ENCODE peak calls at places on chromosomes 6 and 20, in six cellular contexts. L, F, G, N, X and T are unnamed samples.

GRCh38 chr6:46652603-46653438 is at the start of the genes CYP39A1 and SLC25A27:
- DNase-seq in N (peak; percentile 94), X (peak; percentile 88), G (peak; percentile 90), F (peak; percentile 96), L (peak; percentile 90), T (no peak)

GRCh38 chr6:152378154-152378553 is 259.0 kb downstream of the SYNE1 start:
- DNase-seq in X (no peak), L (no peak), G (no peak), N (no peak), F (no peak), T (no peak)

GRCh38 chr6:89793586-89793985 is 26.0 kb downstream of the MDN1 start:
- DNase-seq in G (no peak), L (no peak), N (no peak), X (no peak), F (no peak), T (no peak)

GRCh38 chr20:24752612-24753011 is 196.5 kb upstream of the CST7 start:
- DNase-seq in F (no peak), N (no peak), L (no peak), X (no peak), G (no peak), T (no peak)

GRCh38 chr6:170529839-170530520 is 23.1 kb downstream of the PSMB1 start:
- DNase-seq in N (peak; percentile 77), L (peak; percentile 74), F (peak; percentile 83), G (peak; percentile 69), X (peak; percentile 50), T (peak; percentile 15)

GRCh38 chr6:140029551-140029950 is 655.1 kb upstream of the CITED2 start:
- DNase-seq in X (no peak), G (no peak), N (no peak), L (no peak), F (no peak), T (no peak)

GRCh38 chr20:41063442-41063841 is 34.8 kb downstream of the TOP1 start:
- DNase-seq in X (no peak), G (no peak), N (no peak), F (no peak), L (no peak), T (no peak)

GRCh38 chr6:6331393-6331792 is 10.9 kb upstream of the F13A1 start:
- DNase-seq in G (no peak), N (no peak), L (no peak), F (no peak), X (no peak), T (no peak)

GRCh38 chr20:58048096-58048702 is 180.3 kb downstream of the ANKRD60 start:
- DNase-seq in L (no peak), N (peak; percentile 28), F (no peak), X (no peak), G (no peak), T (peak; percentile 29)

GRCh38 chr6:69696273-69696672 is 100.5 kb downstream of the LMBRD1 start:
- DNase-seq in L (no peak), N (no peak), X (no peak), G (no peak), F (no peak), T (no peak)

GRCh38 chr20:33733654-33734576 is 2.1 kb downstream of the ZNF341 start:
- DNase-seq in F (peak; percentile 32), L (no peak), N (no peak), X (no peak), G (no peak), T (peak; percentile 52)

GRCh38 chr6:123994168-123994567 is 190.5 kb downstream of the NKAIN2 start:
- DNase-seq in X (no peak), G (no peak), N (no peak), L (no peak), F (no peak), T (no peak)

GRCh38 chr6:49939993-49940498 is 23.9 kb downstream of the DEFB114 start:
- DNase-seq in N (peak; percentile 48), L (no peak), F (no peak), G (no peak), X (no peak), T (no peak)

GRCh38 chr6:140011537-140011936 is 637.1 kb upstream of the CITED2 start:
- DNase-seq in N (no peak), L (no peak), G (no peak), F (no peak), X (no peak), T (no peak)

GRCh38 chr20:25042531-25043498 is 15.1 kb downstream of the ACSS1 start:
- DNase-seq in X (no peak), F (peak; percentile 59), L (no peak), G (no peak), N (no peak), T (no peak)

GRCh38 chr6:143726015-143726647 is 48.4 kb downstream of the PHACTR2 start:
- DNase-seq in N (no peak), G (no peak), X (no peak), L (no peak), F (no peak), T (no peak)

GRCh38 chr6:15776458-15776980 is 113.7 kb upstream of the DTNBP1 start:
- DNase-seq in F (no peak), G (no peak), L (no peak), X (no peak), N (no peak), T (no peak)

GRCh38 chr6:159691133-159691962 is 1.7 kb downstream of the SOD2 start:
- DNase-seq in X (no peak), F (no peak), G (no peak), L (peak; percentile 51), N (peak; percentile 47), T (no peak)

GRCh38 chr6:53984163-53984562 is 127.1 kb upstream of the MLIP start:
- DNase-seq in N (no peak), L (no peak), X (no peak), F (no peak), G (no peak), T (peak; percentile 53)

GRCh38 chr20:20864346-20865096 is 152.1 kb upstream of the RALGAPA2 start:
- DNase-seq in G (no peak), N (no peak), X (no peak), F (no peak), L (no peak), T (no peak)

GRCh38 chr6:6509304-6509703 is 79.2 kb upstream of the LY86 start:
- DNase-seq in X (no peak), G (no peak), F (no peak), L (no peak), N (no peak), T (no peak)

GRCh38 chr6:25375125-25375524 is 96.0 kb downstream of the CARMIL1 start:
- DNase-seq in N (no peak), X (no peak), G (no peak), L (no peak), F (no peak), T (no peak)

DNA sequence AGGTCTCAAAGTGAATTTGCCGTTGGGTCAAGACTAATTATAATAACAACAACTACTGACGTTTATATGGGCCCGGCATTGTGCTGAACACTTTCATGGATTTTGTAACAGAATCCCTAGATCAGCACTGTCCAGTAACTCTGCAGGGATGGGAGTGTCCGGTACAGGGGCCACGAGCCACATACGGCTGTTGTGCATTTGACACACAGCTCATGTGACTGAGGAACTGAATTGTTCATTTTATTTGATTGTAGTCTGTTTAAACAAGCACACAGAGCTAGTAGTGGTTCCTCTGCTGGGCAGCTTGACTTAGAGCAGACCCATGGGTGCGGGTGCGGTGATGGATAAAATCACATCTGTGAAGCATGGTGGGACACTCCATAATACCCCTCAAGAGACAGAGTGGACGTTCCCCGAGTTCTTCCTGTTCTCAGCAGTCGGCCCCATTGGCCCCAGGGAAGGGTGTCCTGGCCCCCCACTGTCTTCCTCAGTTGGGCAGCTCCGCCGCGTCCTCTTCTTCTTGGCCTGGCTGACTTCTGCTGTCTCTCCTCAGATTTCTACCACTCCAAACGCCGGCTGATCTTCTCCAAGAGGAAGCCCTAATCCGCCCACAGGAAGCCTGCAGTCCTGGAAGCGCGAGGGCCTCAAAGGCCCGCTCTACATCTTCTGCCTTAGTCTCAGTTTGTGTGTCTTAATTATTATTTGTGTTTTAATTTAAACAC is 6.8 kb downstream of the CDKN1A start:
- DNase-seq in L (no peak), G (no peak), F (no peak), N (no peak), X (no peak), T (no peak)
- TF ChIP-seq POLR2A in L (no peak), G (no peak), F (no peak), N (no peak), X (no peak), T (no peak)

GRCh38 chr6:3458706-3459421 is 2.0 kb upstream of the SLC22A23 start:
- DNase-seq in N (no peak), L (no peak), G (no peak), X (no peak), F (no peak), T (no peak)

GRCh38 chr6:3457710-3458605 is 1.1 kb upstream of the SLC22A23 start:
- DNase-seq in F (peak; percentile 77), N (peak; percentile 45), G (peak; percentile 76), X (no peak), L (peak; percentile 28), T (no peak)

GRCh38 chr6:3455490-3456394 is 1.1 kb downstream of the SLC22A23 start:
- DNase-seq in L (no peak), X (no peak), F (peak; percentile 27), G (no peak), N (peak; percentile 54), T (no peak)

GRCh38 chr6:3456395-3456767 is 469 bp downstream of the SLC22A23 start:
- DNase-seq in G (no peak), F (no peak), X (no peak), L (no peak), N (peak; percentile 70), T (no peak)

GRCh38 chr6:3456794-3457709 is at the start of gene SLC22A23:
- DNase-seq in L (peak; percentile 49), N (peak; percentile 99), X (peak; percentile 46), G (peak; percentile 83), F (peak; percentile 84), T (peak; percentile 88)
- TF ChIP-seq POLR2A in L (peak; percentile 20), N (no peak), X (no peak), G (no peak), F (no peak), T (no peak)

DNA sequence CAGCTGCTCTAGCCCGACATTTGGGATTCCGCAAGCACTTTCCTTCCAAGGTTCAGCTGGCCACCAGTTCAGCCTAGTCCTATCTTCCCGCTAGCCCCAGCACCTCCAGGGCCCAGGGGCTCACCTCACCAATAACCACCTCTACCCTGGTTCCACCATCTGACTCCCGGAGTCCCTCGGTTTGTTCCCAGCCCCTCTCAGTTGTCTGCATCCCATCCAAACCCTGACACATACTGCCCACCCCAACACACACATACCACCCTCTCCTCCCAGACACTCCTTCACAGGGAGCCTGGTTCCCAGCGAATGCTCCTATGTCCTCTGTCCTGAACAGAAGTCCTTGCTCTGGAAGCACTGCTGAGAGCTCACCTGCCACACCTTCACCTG is 418 bp downstream of the TNXB start:
- DNase-seq in G (no peak), F (no peak), X (no peak), N (no peak), L (no peak), T (no peak)
- TF ChIP-seq POLR2A in G (no peak), F (no peak), X (no peak), N (no peak), L (no peak), T (no peak)

DNA sequence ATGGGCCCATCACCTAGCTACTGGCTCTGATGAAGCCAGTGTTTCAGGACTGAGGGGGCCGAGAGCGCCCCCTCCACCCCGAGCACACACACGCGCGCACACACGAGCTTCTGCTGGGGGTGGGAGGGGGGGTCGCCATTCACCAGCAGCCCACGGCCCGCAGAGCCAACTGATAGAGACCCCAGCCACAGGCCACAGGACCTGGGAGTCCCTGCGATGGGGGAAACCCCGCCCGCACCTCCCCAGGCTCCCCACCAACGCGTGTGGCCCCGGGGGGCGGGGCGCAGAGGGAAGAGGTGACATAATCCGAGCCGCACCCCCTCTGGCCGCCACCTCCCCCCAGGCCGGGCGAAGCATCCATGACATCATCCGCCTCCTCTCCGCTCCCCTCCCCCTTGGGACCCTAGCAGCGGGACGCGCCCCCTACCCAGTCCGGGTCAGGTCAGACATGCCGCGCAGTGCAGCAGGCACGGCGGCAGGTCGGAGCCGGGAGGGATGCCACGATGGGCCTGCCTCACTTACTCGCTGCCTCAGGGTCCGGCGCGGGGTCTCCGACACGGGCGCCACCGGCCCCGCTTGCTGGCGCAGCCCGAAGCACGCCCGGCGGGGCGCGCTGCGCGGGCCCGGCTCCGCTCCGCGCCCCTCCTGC is at the start of gene LZTS3:
- DNase-seq in L (peak; percentile 84), X (peak; percentile 69), F (peak; percentile 71), N (peak; percentile 84), G (peak; percentile 71), T (peak; percentile 94)
- TF ChIP-seq POLR2A in L (peak; percentile 92), X (peak; percentile 39), F (no peak), N (no peak), G (no peak), T (peak; percentile 50)